ENCODE peak calls at places on chromosomes 6 and 20, in five cellular contexts. J is GM12878, T is K562, N is H1, K is HepG2. O is an unnamed sample.

GRCh38 chr20:24816907-24817306 is 132.2 kb upstream of the CST7 start:
- DNase-seq in J (no peak), T (no peak), N (no peak), K (no peak), O (no peak)

GRCh38 chr6:167709196-167709595 is 117.5 kb upstream of the AFDN start:
- DNase-seq in J (no peak), T (no peak), N (no peak), K (no peak), O (no peak)

GRCh38 chr6:81981812-81982211 is 229.3 kb upstream of the TENT5A start:
- DNase-seq in J (no peak), T (no peak), N (no peak), K (no peak), O (no peak)

GRCh38 chr6:40755046-40755681 is 168.0 kb upstream of the LRFN2 start:
- DNase-seq in J (no peak), T (no peak), N (no peak), K (no peak), O (no peak)

GRCh38 chr6:167275436-167275835 is 15.7 kb upstream of the UNC93A start:
- DNase-seq in J (no peak), T (no peak), N (no peak), K (no peak), O (no peak)

GRCh38 chr6:154865291-154865690 is 129.8 kb upstream of the TIAM2 start:
- DNase-seq in J (no peak), T (no peak), N (no peak), K (no peak), O (no peak)

GRCh38 chr20:24723953-24724352 is 225.1 kb upstream of the CST7 start:
- DNase-seq in J (no peak), T (no peak), N (no peak), K (no peak), O (no peak)

GRCh38 chr6:11276911-11277274 is 44.4 kb upstream of the NEDD9 start:
- DNase-seq in J (no peak), T (no peak), N (no peak), K (no peak), O (no peak)

GRCh38 chr6:16803294-16804006 is 42.2 kb upstream of the ATXN1 start:
- DNase-seq in J (no peak), T (no peak), N (peak), K (peak), O (no peak)

GRCh38 chr6:57173056-57173885 is 1.1 kb downstream of the BAG2 start:
- DNase-seq in J (no peak), T (no peak), N (no peak), K (peak), O (no peak)

GRCh38 chr6:10485406-10485805 is 35.7 kb upstream of the GCNT2 start:
- DNase-seq in J (no peak), T (no peak), N (no peak), K (no peak), O (no peak)

GRCh38 chr6:109166643-109167042 is 71.3 kb downstream of the CEP57L1 start:
- DNase-seq in J (no peak), T (no peak), N (no peak), K (no peak), O (no peak)

GRCh38 chr6:29696147-29697129 is 15.5 kb upstream of the ZFP57 start:
- DNase-seq in J (no peak), T (no peak), N (no peak), K (no peak), O (peak)

GRCh38 chr6:51559059-51559458 is 528.4 kb downstream of the PKHD1 start:
- DNase-seq in J (no peak), T (no peak), N (no peak), K (peak), O (no peak)

GRCh38 chr6:103872683-103873082 is 987.0 kb downstream of the HACE1 start:
- DNase-seq in J (no peak), T (no peak), N (no peak), K (no peak), O (no peak)

GRCh38 chr6:7261030-7261841 is 51.8 kb downstream of the SSR1 start:
- DNase-seq in J (no peak), T (peak), N (peak), K (peak), O (peak)

GRCh38 chr6:7260291-7261029 is 52.5 kb downstream of the SSR1 start:
- DNase-seq in J (no peak), T (no peak), N (no peak), K (no peak), O (no peak)

GRCh38 chr6:7262746-7263335 is 50.2 kb downstream of the SSR1 start:
- DNase-seq in J (no peak), T (no peak), N (no peak), K (no peak), O (no peak)

GRCh38 chr6:7264041-7264440 is 49.0 kb downstream of the SSR1 start:
- DNase-seq in J (no peak), T (no peak), N (no peak), K (no peak), O (no peak)

GRCh38 chr6:7262037-7262461 is 51.0 kb downstream of the SSR1 start:
- DNase-seq in J (no peak), T (peak), N (no peak), K (no peak), O (peak)
- TF ChIP-seq KDM1A in J (no peak), T (no peak), N (no peak), K (no peak), O (no peak)

GRCh38 chr6:138032571-138032970 is 74.6 kb downstream of the PERP start:
- DNase-seq in J (no peak), T (no peak), N (no peak), K (no peak), O (no peak)

GRCh38 chr6:138034229-138034628 is 73.0 kb downstream of the PERP start:
- DNase-seq in J (no peak), T (no peak), N (no peak), K (peak), O (no peak)

GRCh38 chr6:138030872-138031271 is 76.3 kb downstream of the PERP start:
- DNase-seq in J (no peak), T (no peak), N (no peak), K (no peak), O (no peak)

GRCh38 chr6:138031417-138031816 is 75.8 kb downstream of the PERP start:
- DNase-seq in J (no peak), T (no peak), N (no peak), K (no peak), O (no peak)

DNA sequence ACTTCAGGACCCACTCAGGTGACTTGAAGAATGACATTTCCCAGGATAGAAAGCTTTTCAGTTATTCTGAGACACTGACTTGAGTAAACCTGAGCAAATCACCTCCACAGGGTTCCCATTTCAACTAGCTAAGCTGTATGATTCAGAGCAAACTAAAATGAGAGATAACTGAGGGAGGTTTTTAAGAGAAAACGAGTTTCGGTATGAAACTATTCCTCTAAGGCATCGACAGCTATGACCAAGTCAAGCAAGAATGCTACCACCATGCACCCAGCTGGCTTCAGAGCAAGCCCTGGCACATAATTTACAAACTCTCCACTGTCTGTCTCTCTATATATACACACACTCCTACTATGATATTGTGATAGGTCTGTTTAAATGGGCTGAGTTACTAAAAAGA is 75.4 kb downstream of the PERP start:
- DNase-seq in J (no peak), T (no peak), N (no peak), K (no peak), O (no peak)
- TF ChIP-seq KDM1A in J (no peak), T (no peak), N (no peak), K (no peak), O (no peak)

GRCh38 chr6:112008482-112008881 is 45.4 kb upstream of the CCN6 start:
- DNase-seq in J (no peak), T (no peak), N (no peak), K (no peak), O (no peak)

GRCh38 chr6:112007805-112008204 is 46.1 kb upstream of the CCN6 start:
- DNase-seq in J (no peak), T (no peak), N (no peak), K (no peak), O (no peak)

GRCh38 chr6:112007254-112007653 is 46.6 kb upstream of the CCN6 start:
- DNase-seq in J (no peak), T (no peak), N (no peak), K (no peak), O (no peak)

GRCh38 chr6:112010328-112010727 is 43.6 kb upstream of the CCN6 start:
- DNase-seq in J (no peak), T (no peak), N (no peak), K (peak), O (no peak)

GRCh38 chr6:112004397-112005341 is 49.2 kb upstream of the CCN6 start:
- DNase-seq in J (no peak), T (no peak), N (no peak), K (no peak), O (no peak)
- TF ChIP-seq KDM1A in J (no peak), T (no peak), N (no peak), K (no peak), O (no peak)

GRCh38 chr6:157271441-157271840 is 51.9 kb downstream of the TMEM242 start:
- DNase-seq in J (no peak), T (no peak), N (no peak), K (no peak), O (no peak)
- TF ChIP-seq KDM1A in J (no peak), T (no peak), N (no peak), K (no peak), O (no peak)

GRCh38 chr6:20200761-20201160 is 11.5 kb downstream of the MBOAT1 start:
- DNase-seq in J (no peak), T (no peak), N (no peak), K (no peak), O (no peak)

GRCh38 chr6:20202699-20203302 is 9.5 kb downstream of the MBOAT1 start:
- DNase-seq in J (no peak), T (no peak), N (no peak), K (no peak), O (peak)

GRCh38 chr6:20205722-20206154 is 6.5 kb downstream of the MBOAT1 start:
- DNase-seq in J (no peak), T (no peak), N (no peak), K (no peak), O (no peak)

GRCh38 chr6:20202070-20202658 is 10.1 kb downstream of the MBOAT1 start:
- DNase-seq in J (peak), T (peak), N (no peak), K (peak), O (peak)

GRCh38 chr6:20203561-20204528 is 8.4 kb downstream of the MBOAT1 start:
- DNase-seq in J (no peak), T (no peak), N (no peak), K (no peak), O (no peak)
- TF ChIP-seq KDM1A in J (no peak), T (no peak), N (no peak), K (no peak), O (no peak)

GRCh38 chr6:15359335-15359862 is 113.5 kb downstream of the JARID2 start:
- DNase-seq in J (peak), T (no peak), N (no peak), K (no peak), O (no peak)
- TF ChIP-seq KDM1A in J (no peak), T (no peak), N (no peak), K (no peak), O (no peak)